ENCODE peak calls at places on chromosomes 4 and X, in four cellular contexts. E is G401, I is astrocyte of the spinal cord, Z is GM23338. Q is an unnamed sample.

GRCh38 chr4:7191546-7192251 is 639 bp upstream of the SORCS2 start:
- DNase-seq in Z (no peak), E (no peak), I (no peak), Q (no peak)

GRCh38 chr4:163378661-163379060 is 35.0 kb downstream of the NPY5R start:
- DNase-seq in I (no peak), E (no peak), Z (no peak), Q (no peak)

GRCh38 chrX:65451663-65452062 is 82.9 kb downstream of the LAS1L start:
- DNase-seq in E (no peak), I (peak), Z (peak), Q (peak)

GRCh38 chr4:100106982-100107381 is 83.3 kb downstream of the DDIT4L start:
- DNase-seq in E (no peak), Z (no peak), I (no peak), Q (no peak)

GRCh38 chrX:69539437-69539836 is 35.3 kb downstream of the NALF2 start:
- DNase-seq in Z (no peak), I (no peak), E (no peak), Q (no peak)

GRCh38 chr4:26048378-26048882 is 134.4 kb downstream of the SMIM20 start:
- DNase-seq in I (peak), E (no peak), Z (no peak), Q (peak)

GRCh38 chrX:30713061-30713525 is 59.9 kb downstream of the GK start:
- DNase-seq in E (peak), I (peak), Z (peak), Q (peak)

GRCh38 chr4:140719022-140719421 is 37.2 kb downstream of the TBC1D9 start:
- DNase-seq in Z (no peak), E (no peak), I (peak), Q (peak)

GRCh38 chr4:36758779-36759178 is 477.4 kb downstream of the DTHD1 start:
- DNase-seq in I (no peak), Z (peak), E (no peak), Q (no peak)

GRCh38 chr4:4333265-4333706 is 43.2 kb downstream of the ZBTB49 start:
- DNase-seq in I (peak), Z (no peak), E (no peak), Q (no peak)

GRCh38 chrX:129540068-129540653 is at the start of gene OCRL:
- DNase-seq in E (peak), I (peak), Z (peak), Q (peak)

GRCh38 chrX:33190016-33190415 is 21.3 kb downstream of the DMD start:
- DNase-seq in Z (no peak), E (no peak), I (peak), Q (no peak)

GRCh38 chrX:136168929-136169735 is 21.8 kb downstream of the FHL1 start:
- DNase-seq in Z (peak), E (peak), I (peak), Q (peak)

GRCh38 chr4:153212755-153213154 is 8.5 kb downstream of the TRIM2 start:
- DNase-seq in I (no peak), E (no peak), Z (no peak), Q (no peak)

GRCh38 chrX:13828392-13828791 is 11.5 kb upstream of the GPM6B start:
- DNase-seq in E (no peak), I (no peak), Z (no peak), Q (no peak)

GRCh38 chr4:181911420-181911819 is 331.8 kb upstream of the TENM3 start:
- DNase-seq in E (no peak), Z (no peak), I (peak), Q (no peak)

GRCh38 chrX:35728481-35728880 is 69.7 kb upstream of the MAGEB16 start:
- DNase-seq in E (no peak), Z (peak), I (no peak), Q (no peak)

GRCh38 chr4:185991750-185992149 is 77.2 kb upstream of the TLR3 start:
- DNase-seq in E (no peak), I (no peak), Z (no peak), Q (no peak)

GRCh38 chr4:80136238-80136637 is 61.1 kb upstream of the PRDM8 start:
- DNase-seq in Z (peak), E (no peak), I (no peak), Q (no peak)

GRCh38 chr4:185280608-185281007 is 71.2 kb downstream of the SNX25 start:
- DNase-seq in I (no peak), Z (no peak), E (no peak), Q (no peak)

GRCh38 chrX:109760241-109760921 is 27.3 kb upstream of the ACSL4 start:
- DNase-seq in I (no peak), E (no peak), Z (no peak), Q (peak)

GRCh38 chr4:146442801-146443200 is 78.9 kb downstream of the SLC10A7 start:
- DNase-seq in E (no peak), I (peak), Z (no peak), Q (no peak)

GRCh38 chrX:115968436-115969252 is 201.9 kb upstream of the AGTR2 start:
- DNase-seq in E (peak), Z (peak), I (peak), Q (no peak)

GRCh38 chr4:1045193-1045594 is 33.8 kb downstream of the FGFRL1 start:
- DNase-seq in Z (no peak), I (no peak), E (no peak), Q (no peak)

GRCh38 chr4:6272863-6273660 is 3.4 kb downstream of the WFS1 start:
- DNase-seq in I (peak), E (no peak), Z (no peak), Q (peak)

GRCh38 chrX:15739886-15740285 is 1.8 kb downstream of the CA5B start:
- DNase-seq in I (no peak), E (no peak), Z (no peak), Q (no peak)

GRCh38 chrX:39335447-39336235 is 534.4 kb downstream of the MID1IP1 start:
- DNase-seq in E (no peak), I (no peak), Z (no peak), Q (no peak)

GRCh38 chr4:2794707-2795557 is 2.0 kb downstream of the SH3BP2 start:
- DNase-seq in I (peak), Z (no peak), E (no peak), Q (peak)

GRCh38 chrX:76253432-76253831 is 80.6 kb downstream of the PBDC1 start:
- DNase-seq in E (peak), I (peak), Z (peak), Q (peak)

GRCh38 chr4:105113800-105114199 is 32.9 kb upstream of the TET2 start:
- DNase-seq in E (no peak), Z (no peak), I (peak), Q (no peak)

GRCh38 chr4:88746186-88746585 is 48.6 kb upstream of the NAP1L5 start:
- DNase-seq in Z (peak), I (no peak), E (peak), Q (no peak)

GRCh38 chrX:43679778-43680177 is 23.7 kb downstream of the MAOA start:
- DNase-seq in Z (no peak), I (no peak), E (no peak), Q (peak)

GRCh38 chr4:11606078-11606477 is 177.4 kb upstream of the HS3ST1 start:
- DNase-seq in Z (no peak), E (no peak), I (no peak), Q (no peak)

GRCh38 chr4:123419885-123420743 is 23.5 kb downstream of the SPRY1 start:
- DNase-seq in Z (no peak), I (no peak), E (no peak), Q (no peak)

GRCh38 chr4:173014113-173014558 is 154.5 kb upstream of the GALNT7 start:
- DNase-seq in Z (peak), E (peak), I (peak), Q (peak)

GRCh38 chr4:104749062-104749461 is 254.4 kb upstream of the CXXC4 start:
- DNase-seq in I (no peak), Z (no peak), E (no peak), Q (no peak)

GRCh38 chrX:15576019-15576418 is 24.7 kb downstream of the ACE2 start:
- DNase-seq in E (no peak), I (peak), Z (no peak), Q (no peak)